ENCODE peak calls at places on chromosomes 5 and 9, in five cellular contexts. One of them, this sample, is unnamed.

GRCh38 chr5:43007246-43007910 is 32.7 kb downstream of the ANXA2R start:
- DNase-seq in endothelial cell: peak
- DNase-seq in IMR-90: peak
- DNase-seq in GM20000: peak
- DNase-seq in glutamatergic neuron: peak
- DNase-seq in this sample: peak

GRCh38 chr5:147223951-147224791 is 10.7 kb upstream of the STK32A start:
- DNase-seq in endothelial cell: peak
- DNase-seq in IMR-90: peak
- DNase-seq in GM20000: peak
- DNase-seq in glutamatergic neuron: peak
- DNase-seq in this sample: peak

GRCh38 chr9:76999261-76999660 is 20.2 kb upstream of the FOXB2 start:
- DNase-seq in GM20000: no peak
- DNase-seq in IMR-90: no peak
- DNase-seq in glutamatergic neuron: no peak
- DNase-seq in endothelial cell: no peak
- DNase-seq in this sample: no peak

GRCh38 chr9:114270120-114270975 is 52.5 kb upstream of the ORM1 start:
- DNase-seq in IMR-90: no peak
- DNase-seq in endothelial cell: no peak
- DNase-seq in GM20000: no peak
- DNase-seq in glutamatergic neuron: no peak
- DNase-seq in this sample: no peak

GRCh38 chr9:2620876-2621677 is 510 bp upstream of the VLDLR start:
- DNase-seq in endothelial cell: peak
- DNase-seq in IMR-90: peak
- DNase-seq in glutamatergic neuron: peak
- DNase-seq in GM20000: peak
- DNase-seq in this sample: peak

GRCh38 chr9:21709464-21710058 is 92.9 kb upstream of the MTAP start:
- DNase-seq in endothelial cell: peak
- DNase-seq in IMR-90: peak
- DNase-seq in GM20000: peak
- DNase-seq in glutamatergic neuron: peak
- DNase-seq in this sample: peak

GRCh38 chr5:89276566-89277305 is 393.8 kb upstream of the MEF2C start:
- DNase-seq in glutamatergic neuron: no peak
- DNase-seq in GM20000: no peak
- DNase-seq in IMR-90: peak
- DNase-seq in endothelial cell: no peak
- DNase-seq in this sample: no peak

GRCh38 chr9:93580654-93581380 is 4.4 kb downstream of the PHF2 start:
- DNase-seq in glutamatergic neuron: no peak
- DNase-seq in IMR-90: no peak
- DNase-seq in endothelial cell: no peak
- DNase-seq in GM20000: no peak
- DNase-seq in this sample: no peak

GRCh38 chr9:111287127-111287526 is 42.9 kb downstream of the OR2K2 start:
- DNase-seq in IMR-90: peak
- DNase-seq in GM20000: no peak
- DNase-seq in endothelial cell: no peak
- DNase-seq in glutamatergic neuron: no peak
- DNase-seq in this sample: no peak

GRCh38 chr5:96733771-96734498 is 71.8 kb downstream of the CAST start:
- DNase-seq in endothelial cell: no peak
- DNase-seq in GM20000: no peak
- DNase-seq in glutamatergic neuron: no peak
- DNase-seq in IMR-90: peak
- DNase-seq in this sample: no peak

GRCh38 chr5:32279786-32280185 is 33.0 kb downstream of the MTMR12 start:
- DNase-seq in endothelial cell: no peak
- DNase-seq in glutamatergic neuron: no peak
- DNase-seq in GM20000: no peak
- DNase-seq in IMR-90: no peak
- DNase-seq in this sample: no peak

GRCh38 chr5:60668715-60669304 is 31.2 kb downstream of the DEPDC1B start:
- DNase-seq in endothelial cell: no peak
- DNase-seq in glutamatergic neuron: no peak
- DNase-seq in IMR-90: peak
- DNase-seq in GM20000: peak
- DNase-seq in this sample: no peak

GRCh38 chr9:131562032-131562959 is 17.0 kb downstream of the PRRT1B start:
- DNase-seq in glutamatergic neuron: no peak
- DNase-seq in endothelial cell: no peak
- DNase-seq in IMR-90: peak
- DNase-seq in GM20000: no peak
- DNase-seq in this sample: no peak

GRCh38 chr9:36165766-36166149 is 3.4 kb upstream of the CCIN start:
- DNase-seq in endothelial cell: no peak
- DNase-seq in GM20000: no peak
- DNase-seq in glutamatergic neuron: no peak
- DNase-seq in IMR-90: peak
- DNase-seq in this sample: no peak

GRCh38 chr9:109171926-109172325 is 4.9 kb upstream of the FRRS1L start:
- DNase-seq in GM20000: no peak
- DNase-seq in IMR-90: peak
- DNase-seq in endothelial cell: no peak
- DNase-seq in glutamatergic neuron: no peak
- DNase-seq in this sample: no peak

GRCh38 chr9:77712533-77713130 is 64.5 kb upstream of the GNA14 start:
- DNase-seq in GM20000: no peak
- DNase-seq in endothelial cell: no peak
- DNase-seq in IMR-90: peak
- DNase-seq in glutamatergic neuron: no peak
- DNase-seq in this sample: no peak

GRCh38 chr5:123155511-123155923 is 66.5 kb downstream of the PRDM6 start:
- DNase-seq in GM20000: no peak
- DNase-seq in endothelial cell: no peak
- DNase-seq in IMR-90: no peak
- DNase-seq in glutamatergic neuron: no peak
- DNase-seq in this sample: no peak

GRCh38 chr5:135269224-135269623 is 129.8 kb downstream of the MACROH2A1 start:
- DNase-seq in glutamatergic neuron: no peak
- DNase-seq in GM20000: no peak
- DNase-seq in endothelial cell: no peak
- DNase-seq in IMR-90: peak
- DNase-seq in this sample: no peak

GRCh38 chr5:68086443-68086842 is 129.1 kb upstream of the PIK3R1 start:
- DNase-seq in GM20000: no peak
- DNase-seq in glutamatergic neuron: no peak
- DNase-seq in endothelial cell: no peak
- DNase-seq in IMR-90: no peak
- DNase-seq in this sample: no peak

GRCh38 chr5:51397996-51398395 is 14.7 kb downstream of the ISL1 start:
- DNase-seq in IMR-90: no peak
- DNase-seq in glutamatergic neuron: peak
- DNase-seq in endothelial cell: peak
- DNase-seq in GM20000: no peak
- DNase-seq in this sample: no peak

GRCh38 chr5:93252165-93252564 is 328.9 kb downstream of the NR2F1-AS1 start:
- DNase-seq in glutamatergic neuron: no peak
- DNase-seq in GM20000: no peak
- DNase-seq in endothelial cell: no peak
- DNase-seq in IMR-90: no peak
- DNase-seq in this sample: no peak

GRCh38 chr5:156431956-156432829 is 105.2 kb downstream of the SGCD start:
- DNase-seq in endothelial cell: no peak
- DNase-seq in IMR-90: no peak
- DNase-seq in GM20000: no peak
- DNase-seq in glutamatergic neuron: no peak
- DNase-seq in this sample: no peak

GRCh38 chr9:132383462-132383883 is 23.2 kb downstream of the TTF1 start:
- DNase-seq in GM20000: peak
- DNase-seq in IMR-90: no peak
- DNase-seq in glutamatergic neuron: no peak
- DNase-seq in endothelial cell: no peak
- DNase-seq in this sample: no peak

GRCh38 chr5:142542906-142543305 is 143.0 kb downstream of the FGF1 start:
- DNase-seq in GM20000: no peak
- DNase-seq in IMR-90: peak
- DNase-seq in endothelial cell: no peak
- DNase-seq in glutamatergic neuron: no peak
- DNase-seq in this sample: no peak
- TF ChIP-seq CTCF in GM20000: no peak
- TF ChIP-seq CTCF in IMR-90: no peak
- TF ChIP-seq CTCF in endothelial cell: no peak
- TF ChIP-seq CTCF in glutamatergic neuron: no peak
- TF ChIP-seq CTCF in this sample: no peak

DNA sequence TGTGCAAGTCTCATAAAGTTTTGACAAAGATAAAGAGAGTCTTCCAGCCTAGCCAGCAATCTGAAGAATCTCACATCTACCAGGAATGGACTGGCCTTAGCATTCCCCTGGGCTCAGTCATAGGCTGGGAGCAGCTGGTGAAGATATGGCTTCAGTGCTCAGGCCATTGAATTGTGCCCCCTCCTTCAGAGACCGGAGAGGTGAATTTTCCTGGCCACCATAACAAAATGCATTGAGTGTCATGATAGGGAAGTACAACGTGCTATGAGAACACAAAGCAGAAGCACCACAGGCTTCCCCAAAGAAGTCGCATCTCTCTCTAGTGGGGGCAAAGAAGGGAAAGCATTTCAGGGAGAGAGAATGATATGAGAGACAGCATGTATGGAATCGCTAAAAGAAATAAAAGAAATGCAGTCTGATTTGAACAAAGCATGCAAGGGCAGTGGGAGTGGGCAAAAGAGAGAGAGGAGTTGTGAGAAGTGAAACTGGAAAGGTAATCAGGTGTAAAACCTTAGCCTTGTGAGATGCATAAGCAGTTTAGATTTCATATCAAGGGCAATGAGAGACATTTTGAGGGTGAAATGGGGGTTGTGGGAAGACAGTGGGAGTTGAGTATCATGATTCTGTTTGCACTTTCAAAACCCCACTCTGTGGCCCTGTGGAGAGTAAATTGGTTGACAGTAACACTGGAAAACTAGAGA is 57.1 kb upstream of the NMUR2 start:
- DNase-seq in GM20000: no peak
- DNase-seq in endothelial cell: no peak
- DNase-seq in IMR-90: no peak
- DNase-seq in glutamatergic neuron: peak
- DNase-seq in this sample: no peak
- TF ChIP-seq CTCF in GM20000: no peak
- TF ChIP-seq CTCF in endothelial cell: no peak
- TF ChIP-seq CTCF in IMR-90: peak
- TF ChIP-seq CTCF in glutamatergic neuron: no peak
- TF ChIP-seq CTCF in this sample: no peak

GRCh38 chr9:121599186-121599871 is 52.1 kb upstream of the DAB2IP start:
- DNase-seq in GM20000: peak
- DNase-seq in glutamatergic neuron: peak
- DNase-seq in IMR-90: peak
- DNase-seq in endothelial cell: peak
- DNase-seq in this sample: no peak

GRCh38 chr9:121599872-121600585 is 51.4 kb upstream of the DAB2IP start:
- DNase-seq in glutamatergic neuron: no peak
- DNase-seq in GM20000: peak
- DNase-seq in IMR-90: no peak
- DNase-seq in endothelial cell: no peak
- DNase-seq in this sample: no peak

GRCh38 chr9:121596515-121596914 is 54.9 kb upstream of the DAB2IP start:
- DNase-seq in glutamatergic neuron: no peak
- DNase-seq in GM20000: no peak
- DNase-seq in IMR-90: peak
- DNase-seq in endothelial cell: no peak
- DNase-seq in this sample: no peak

GRCh38 chr9:121597693-121598166 is 53.7 kb upstream of the DAB2IP start:
- DNase-seq in IMR-90: no peak
- DNase-seq in endothelial cell: no peak
- DNase-seq in GM20000: no peak
- DNase-seq in glutamatergic neuron: no peak
- DNase-seq in this sample: no peak

GRCh38 chr9:121598167-121599000 is 53.0 kb upstream of the DAB2IP start:
- DNase-seq in IMR-90: peak
- DNase-seq in glutamatergic neuron: peak
- DNase-seq in endothelial cell: peak
- DNase-seq in GM20000: peak
- DNase-seq in this sample: no peak
- TF ChIP-seq CTCF in IMR-90: peak
- TF ChIP-seq CTCF in glutamatergic neuron: no peak
- TF ChIP-seq CTCF in endothelial cell: no peak
- TF ChIP-seq CTCF in GM20000: no peak
- TF ChIP-seq CTCF in this sample: peak

DNA sequence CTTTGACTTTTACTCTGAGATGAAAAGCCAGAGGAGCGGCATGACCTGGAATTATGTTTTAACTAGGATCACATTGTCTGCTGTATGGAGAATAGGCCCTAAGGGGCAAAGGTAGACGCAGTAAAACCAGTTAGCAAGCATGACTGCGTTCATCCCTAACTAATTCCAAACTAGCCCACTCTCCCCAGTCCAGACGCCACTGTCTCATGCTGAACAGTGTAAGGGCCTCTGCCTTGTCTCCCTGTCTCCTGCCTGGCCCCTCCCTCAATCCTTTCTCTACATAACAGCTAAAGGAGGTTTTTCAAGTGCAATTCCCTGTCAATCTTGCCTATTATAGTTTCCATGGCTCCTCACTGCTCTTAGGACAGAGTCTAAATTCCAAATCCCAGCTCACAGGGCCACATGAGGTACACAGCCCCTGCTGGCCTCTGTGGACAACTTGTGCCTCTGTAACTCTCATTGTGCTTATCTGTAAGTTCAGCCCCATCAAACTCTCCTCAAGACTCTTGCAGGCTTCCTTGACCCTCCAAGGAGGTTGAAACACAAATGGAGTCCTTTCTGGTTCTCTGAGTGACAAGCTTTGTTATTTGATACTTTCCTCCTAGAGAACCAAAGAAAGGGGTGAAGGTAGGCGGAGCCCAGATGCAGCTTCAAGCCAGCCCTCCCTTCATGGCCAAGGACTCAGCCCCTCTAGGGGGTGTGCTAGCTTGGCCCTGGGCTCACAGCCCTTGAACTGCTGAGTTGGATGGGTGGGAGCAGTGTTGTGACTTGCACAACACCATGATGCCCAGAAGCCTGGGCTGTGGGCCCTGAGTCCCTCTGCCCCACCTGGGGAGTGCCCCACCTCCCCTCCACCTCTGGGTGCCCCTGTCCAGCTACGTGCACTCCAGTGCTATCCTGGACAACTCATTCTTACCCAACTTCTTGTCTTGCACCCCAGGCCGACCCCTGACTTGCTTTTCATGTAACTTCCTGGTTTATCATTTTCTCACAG is 15.9 kb upstream of the SLC22A4 start:
- DNase-seq in endothelial cell: no peak
- DNase-seq in glutamatergic neuron: no peak
- DNase-seq in GM20000: no peak
- DNase-seq in IMR-90: no peak
- DNase-seq in this sample: no peak
- TF ChIP-seq CTCF in endothelial cell: no peak
- TF ChIP-seq CTCF in glutamatergic neuron: no peak
- TF ChIP-seq CTCF in GM20000: no peak
- TF ChIP-seq CTCF in IMR-90: no peak
- TF ChIP-seq CTCF in this sample: no peak

DNA sequence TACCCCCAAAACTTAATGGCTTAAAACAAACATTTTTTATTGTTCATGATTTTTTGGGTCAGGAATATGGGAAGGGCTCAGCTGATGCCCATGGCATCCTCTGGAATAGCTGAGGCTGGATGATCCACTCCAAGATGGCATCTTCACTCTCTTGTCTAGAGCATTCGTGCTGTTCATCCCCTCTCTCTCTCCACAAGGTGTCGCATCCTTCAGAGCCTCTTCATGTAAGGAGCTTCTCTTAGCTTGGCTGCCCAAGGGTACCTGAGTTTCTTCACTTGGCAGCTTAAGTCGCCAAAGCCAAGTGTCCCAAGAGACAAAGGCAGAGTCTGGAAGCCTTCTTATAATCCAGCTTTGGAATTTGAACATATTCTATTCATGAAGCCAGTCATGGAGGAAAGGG is 294.7 kb downstream of the CHSY3 start:
- DNase-seq in GM20000: peak
- DNase-seq in IMR-90: no peak
- DNase-seq in endothelial cell: no peak
- DNase-seq in glutamatergic neuron: no peak
- DNase-seq in this sample: peak
- TF ChIP-seq CTCF in GM20000: no peak
- TF ChIP-seq CTCF in IMR-90: no peak
- TF ChIP-seq CTCF in endothelial cell: no peak
- TF ChIP-seq CTCF in glutamatergic neuron: no peak
- TF ChIP-seq CTCF in this sample: peak